ENCODE peak calls at places on chromosomes 12 and 14, in seven cellular contexts. One of them, this sample, is unnamed.

GRCh38 chr12:95959107-95959506 is 16.0 kb downstream of the AMDHD1 start:
- DNase-seq in Ammon's horn: no peak
- DNase-seq in stimulated activated naive B cell treated with anti-CD40 and anti-IgM and Interleukin-4, amounts not matched to agents 10 μg/mL and 1 μg/mL and 100 μg/mL, for 72 hours: no peak
- DNase-seq in NCI-H1105: no peak
- DNase-seq in activated naive CD8-positive, alpha-beta T cell treated with anti-CD3 and anti-CD28 coated beads, Interleukin-2, amount 50 U/mL, for 24 hours: no peak
- DNase-seq in activated T-cell treated with anti-CD3 and anti-CD28 coated beads for 24 hours: no peak
- DNase-seq in nucleus accumbens: no peak
- DNase-seq in this sample: no peak

GRCh38 chr12:106648736-106649135 is 65.9 kb downstream of the RFX4 start:
- DNase-seq in Ammon's horn: no peak
- DNase-seq in stimulated activated naive B cell treated with anti-CD40 and anti-IgM and Interleukin-4, amounts not matched to agents 10 μg/mL and 1 μg/mL and 100 μg/mL, for 72 hours: no peak
- DNase-seq in NCI-H1105: no peak
- DNase-seq in activated naive CD8-positive, alpha-beta T cell treated with anti-CD3 and anti-CD28 coated beads, Interleukin-2, amount 50 U/mL, for 24 hours: no peak
- DNase-seq in activated T-cell treated with anti-CD3 and anti-CD28 coated beads for 24 hours: no peak
- DNase-seq in nucleus accumbens: no peak
- DNase-seq in this sample: no peak

GRCh38 chr14:92801917-92802316 is 7.8 kb downstream of the GOLGA5 start:
- DNase-seq in Ammon's horn: no peak
- DNase-seq in stimulated activated naive B cell treated with anti-CD40 and anti-IgM and Interleukin-4, amounts not matched to agents 10 μg/mL and 1 μg/mL and 100 μg/mL, for 72 hours: no peak
- DNase-seq in NCI-H1105: no peak
- DNase-seq in activated naive CD8-positive, alpha-beta T cell treated with anti-CD3 and anti-CD28 coated beads, Interleukin-2, amount 50 U/mL, for 24 hours: no peak
- DNase-seq in activated T-cell treated with anti-CD3 and anti-CD28 coated beads for 24 hours: no peak
- DNase-seq in nucleus accumbens: no peak
- DNase-seq in this sample: no peak

GRCh38 chr12:89836026-89836425 is 127.4 kb upstream of the ATP2B1 start:
- DNase-seq in Ammon's horn: no peak
- DNase-seq in stimulated activated naive B cell treated with anti-CD40 and anti-IgM and Interleukin-4, amounts not matched to agents 10 μg/mL and 1 μg/mL and 100 μg/mL, for 72 hours: no peak
- DNase-seq in NCI-H1105: no peak
- DNase-seq in activated naive CD8-positive, alpha-beta T cell treated with anti-CD3 and anti-CD28 coated beads, Interleukin-2, amount 50 U/mL, for 24 hours: no peak
- DNase-seq in activated T-cell treated with anti-CD3 and anti-CD28 coated beads for 24 hours: no peak
- DNase-seq in nucleus accumbens: no peak
- DNase-seq in this sample: no peak

GRCh38 chr14:103442288-103442687 is 57.1 kb downstream of the MARK3 start:
- DNase-seq in Ammon's horn: no peak
- DNase-seq in stimulated activated naive B cell treated with anti-CD40 and anti-IgM and Interleukin-4, amounts not matched to agents 10 μg/mL and 1 μg/mL and 100 μg/mL, for 72 hours: no peak
- DNase-seq in NCI-H1105: no peak
- DNase-seq in activated naive CD8-positive, alpha-beta T cell treated with anti-CD3 and anti-CD28 coated beads, Interleukin-2, amount 50 U/mL, for 24 hours: no peak
- DNase-seq in activated T-cell treated with anti-CD3 and anti-CD28 coated beads for 24 hours: no peak
- DNase-seq in nucleus accumbens: no peak
- DNase-seq in this sample: no peak

GRCh38 chr14:55721353-55721752 is 141.3 kb downstream of the KTN1 start:
- DNase-seq in Ammon's horn: no peak
- DNase-seq in stimulated activated naive B cell treated with anti-CD40 and anti-IgM and Interleukin-4, amounts not matched to agents 10 μg/mL and 1 μg/mL and 100 μg/mL, for 72 hours: no peak
- DNase-seq in NCI-H1105: no peak
- DNase-seq in activated naive CD8-positive, alpha-beta T cell treated with anti-CD3 and anti-CD28 coated beads, Interleukin-2, amount 50 U/mL, for 24 hours: no peak
- DNase-seq in activated T-cell treated with anti-CD3 and anti-CD28 coated beads for 24 hours: no peak
- DNase-seq in nucleus accumbens: no peak
- DNase-seq in this sample: peak; percentile 59

GRCh38 chr12:113328368-113328889 is 6.5 kb downstream of the SLC8B1 start:
- DNase-seq in Ammon's horn: no peak
- DNase-seq in stimulated activated naive B cell treated with anti-CD40 and anti-IgM and Interleukin-4, amounts not matched to agents 10 μg/mL and 1 μg/mL and 100 μg/mL, for 72 hours: no peak
- DNase-seq in NCI-H1105: no peak
- DNase-seq in activated naive CD8-positive, alpha-beta T cell treated with anti-CD3 and anti-CD28 coated beads, Interleukin-2, amount 50 U/mL, for 24 hours: no peak
- DNase-seq in activated T-cell treated with anti-CD3 and anti-CD28 coated beads for 24 hours: no peak
- DNase-seq in nucleus accumbens: no peak
- DNase-seq in this sample: no peak

GRCh38 chr12:108772247-108772646 is 40.9 kb upstream of the CORO1C start:
- DNase-seq in Ammon's horn: no peak
- DNase-seq in stimulated activated naive B cell treated with anti-CD40 and anti-IgM and Interleukin-4, amounts not matched to agents 10 μg/mL and 1 μg/mL and 100 μg/mL, for 72 hours: peak; percentile 48
- DNase-seq in NCI-H1105: no peak
- DNase-seq in activated naive CD8-positive, alpha-beta T cell treated with anti-CD3 and anti-CD28 coated beads, Interleukin-2, amount 50 U/mL, for 24 hours: no peak
- DNase-seq in activated T-cell treated with anti-CD3 and anti-CD28 coated beads for 24 hours: no peak
- DNase-seq in nucleus accumbens: no peak
- DNase-seq in this sample: no peak

GRCh38 chr14:87111741-87112140 is 881.2 kb downstream of the GALC start:
- DNase-seq in Ammon's horn: no peak
- DNase-seq in stimulated activated naive B cell treated with anti-CD40 and anti-IgM and Interleukin-4, amounts not matched to agents 10 μg/mL and 1 μg/mL and 100 μg/mL, for 72 hours: no peak
- DNase-seq in NCI-H1105: peak; percentile 42
- DNase-seq in activated naive CD8-positive, alpha-beta T cell treated with anti-CD3 and anti-CD28 coated beads, Interleukin-2, amount 50 U/mL, for 24 hours: no peak
- DNase-seq in activated T-cell treated with anti-CD3 and anti-CD28 coated beads for 24 hours: no peak
- DNase-seq in nucleus accumbens: no peak
- DNase-seq in this sample: no peak

GRCh38 chr12:27807063-27807703 is 27.1 kb upstream of the MANSC4 start:
- DNase-seq in Ammon's horn: no peak
- DNase-seq in stimulated activated naive B cell treated with anti-CD40 and anti-IgM and Interleukin-4, amounts not matched to agents 10 μg/mL and 1 μg/mL and 100 μg/mL, for 72 hours: no peak
- DNase-seq in NCI-H1105: no peak
- DNase-seq in activated naive CD8-positive, alpha-beta T cell treated with anti-CD3 and anti-CD28 coated beads, Interleukin-2, amount 50 U/mL, for 24 hours: peak; percentile 32
- DNase-seq in activated T-cell treated with anti-CD3 and anti-CD28 coated beads for 24 hours: peak; percentile 13
- DNase-seq in nucleus accumbens: no peak
- DNase-seq in this sample: no peak

GRCh38 chr12:4918950-4919660 is 9.4 kb downstream of the KCNA1 start:
- DNase-seq in Ammon's horn: no peak
- DNase-seq in stimulated activated naive B cell treated with anti-CD40 and anti-IgM and Interleukin-4, amounts not matched to agents 10 μg/mL and 1 μg/mL and 100 μg/mL, for 72 hours: no peak
- DNase-seq in NCI-H1105: no peak
- DNase-seq in activated naive CD8-positive, alpha-beta T cell treated with anti-CD3 and anti-CD28 coated beads, Interleukin-2, amount 50 U/mL, for 24 hours: no peak
- DNase-seq in activated T-cell treated with anti-CD3 and anti-CD28 coated beads for 24 hours: no peak
- DNase-seq in nucleus accumbens: no peak
- DNase-seq in this sample: no peak

GRCh38 chr12:19496249-19497208 is 57.2 kb downstream of the AEBP2 start:
- DNase-seq in Ammon's horn: no peak
- DNase-seq in stimulated activated naive B cell treated with anti-CD40 and anti-IgM and Interleukin-4, amounts not matched to agents 10 μg/mL and 1 μg/mL and 100 μg/mL, for 72 hours: no peak
- DNase-seq in NCI-H1105: no peak
- DNase-seq in activated naive CD8-positive, alpha-beta T cell treated with anti-CD3 and anti-CD28 coated beads, Interleukin-2, amount 50 U/mL, for 24 hours: no peak
- DNase-seq in activated T-cell treated with anti-CD3 and anti-CD28 coated beads for 24 hours: no peak
- DNase-seq in nucleus accumbens: no peak
- DNase-seq in this sample: no peak